ENCODE peak calls at places on chromosome 9, in five cellular contexts. F is astrocyte of the spinal cord, I is upper lobe of right lung, D is retinal pigment epithelial cell, V is PC-9. N is an unnamed sample.
A peak's percentile ranks its signal among the peaks of the same experiment; 100 is the strongest.

GRCh38 chr9:137150485-137151060 is 11.6 kb downstream of the GRIN1 start:
- DNase-seq in F (peak; percentile 29), I (no peak), D (no peak), V (peak; percentile 85), N (peak; percentile 86)

GRCh38 chr9:95003694-95004451 is 277.4 kb downstream of the AOPEP start:
- DNase-seq in F (peak; percentile 76), I (peak; percentile 84), D (no peak), V (peak; percentile 56), N (peak; percentile 69)

GRCh38 chr9:12775373-12775962 is 648 bp downstream of the LURAP1L start:
- DNase-seq in F (peak; percentile 20), I (peak; percentile 66), D (no peak), V (no peak), N (no peak)

GRCh38 chr9:121885345-121885901 is 207.7 kb downstream of the TTLL11 start:
- DNase-seq in F (peak; percentile 91), I (no peak), D (no peak), V (no peak), N (peak; percentile 61)

GRCh38 chr9:83992407-83992806 is 11.8 kb downstream of the RMI1 start:
- DNase-seq in F (no peak), I (no peak), D (no peak), V (no peak), N (peak; percentile 41)

GRCh38 chr9:73810585-73811215 is 659.0 kb downstream of the ANXA1 start:
- DNase-seq in F (peak; percentile 85), I (no peak), D (no peak), V (no peak), N (peak; percentile 89)

GRCh38 chr9:128614728-128615127 is 41.9 kb downstream of the DYNC2I2 start:
- DNase-seq in F (no peak), I (no peak), D (no peak), V (no peak), N (no peak)

GRCh38 chr9:91062281-91062680 is 260.7 kb downstream of the SYK start:
- DNase-seq in F (no peak), I (no peak), D (no peak), V (no peak), N (no peak)

GRCh38 chr9:32854271-32854670 is 70.9 kb downstream of the TMEM215 start:
- DNase-seq in F (no peak), I (no peak), D (no peak), V (no peak), N (no peak)

GRCh38 chr9:135951889-135952663 is 9.1 kb downstream of the UBAC1 start:
- DNase-seq in F (peak; percentile 78), I (no peak), D (peak; percentile 34), V (peak; percentile 74), N (peak; percentile 71)

GRCh38 chr9:91773166-91773565 is 176.9 kb downstream of the ROR2 start:
- DNase-seq in F (no peak), I (no peak), D (no peak), V (no peak), N (peak; percentile 84)

GRCh38 chr9:32348289-32348688 is 36.2 kb upstream of the ACO1 start:
- DNase-seq in F (no peak), I (no peak), D (no peak), V (no peak), N (no peak)

DNA sequence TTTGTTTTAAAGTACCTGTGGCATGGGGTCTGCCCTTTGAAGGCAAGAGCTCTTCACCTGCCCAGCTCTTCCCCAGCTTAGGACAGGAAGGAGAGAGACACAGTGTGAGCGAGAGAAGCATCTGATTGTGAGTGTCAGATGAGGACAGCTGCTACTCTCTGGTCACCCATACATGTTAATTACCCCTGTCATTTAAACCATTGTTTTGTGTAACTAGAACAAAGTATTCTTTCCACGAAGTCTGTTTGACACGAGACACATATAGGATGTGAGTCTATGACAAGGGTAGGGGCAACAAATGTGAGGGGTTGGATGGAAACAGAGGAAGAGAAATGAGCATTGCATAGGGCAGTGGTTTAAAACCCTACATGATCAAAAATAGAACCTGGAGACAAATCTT is 3.0 kb upstream of the CD274 start:
- DNase-seq in F (no peak), I (no peak), D (no peak), V (no peak), N (no peak)
- TF ChIP-seq CTCF in F (no peak), I (no peak), D (no peak), V (no peak), N (no peak)

DNA sequence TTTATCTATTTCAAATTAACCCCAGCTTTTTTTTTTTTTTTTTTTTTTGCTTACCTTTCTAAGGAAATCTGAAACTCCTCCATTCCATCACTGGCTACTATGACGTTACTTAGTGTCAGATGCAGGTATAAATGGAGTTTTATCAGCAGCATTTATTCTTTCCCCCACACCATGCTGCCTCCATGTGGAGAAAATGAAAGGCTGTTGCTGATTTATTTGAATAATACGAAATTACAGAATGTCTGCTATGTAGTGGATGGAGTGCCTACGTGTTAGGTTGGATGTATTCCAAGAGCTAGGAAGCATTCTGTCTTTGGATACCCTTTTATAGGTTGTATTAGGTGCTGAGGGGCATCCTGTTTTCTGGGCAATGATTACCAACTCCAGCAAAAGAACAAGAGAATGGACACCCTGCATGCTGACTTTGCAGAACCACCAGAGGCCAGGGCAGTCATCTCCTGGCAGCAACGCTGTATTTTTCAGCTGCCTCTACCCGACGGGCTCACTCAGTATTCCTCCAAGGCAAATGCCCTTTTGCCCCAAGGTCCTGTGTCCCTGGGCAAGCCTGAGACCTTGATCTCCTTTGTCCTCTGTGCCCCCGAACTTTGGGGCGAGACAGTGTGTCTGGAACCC is 199.5 kb downstream of the ALDH1A1 start:
- DNase-seq in F (peak; percentile 33), I (no peak), D (peak; percentile 35), V (peak; percentile 18), N (peak; percentile 28)
- TF ChIP-seq CTCF in F (peak; percentile 51), I (no peak), D (peak; percentile 68), V (peak; percentile 49), N (peak; percentile 46)

GRCh38 chr9:16602494-16602893 is 268.0 kb downstream of the BNC2 start:
- DNase-seq in F (no peak), I (no peak), D (no peak), V (no peak), N (no peak)

GRCh38 chr9:16598316-16598715 is 272.2 kb downstream of the BNC2 start:
- DNase-seq in F (no peak), I (no peak), D (no peak), V (no peak), N (no peak)

DNA sequence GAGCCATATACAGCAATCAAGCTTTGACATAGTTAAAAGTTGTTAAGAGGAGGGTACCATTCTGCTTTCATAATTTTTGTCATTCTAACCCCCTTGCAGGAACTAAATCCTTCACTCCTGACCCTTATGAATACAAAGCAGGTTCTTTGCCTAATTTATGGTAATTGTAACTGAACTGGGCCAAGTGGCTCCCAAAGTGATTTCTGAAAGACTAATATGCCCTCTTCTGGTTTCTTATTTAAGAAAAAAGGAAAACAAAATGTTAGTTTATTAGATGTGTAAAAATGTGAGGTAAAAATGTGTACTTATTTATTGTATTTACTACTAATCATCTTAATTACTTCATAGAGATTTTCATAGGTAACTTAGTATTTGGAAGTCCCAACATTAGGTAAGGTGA is 268.5 kb downstream of the BNC2 start:
- DNase-seq in F (no peak), I (no peak), D (no peak), V (no peak), N (no peak)
- TF ChIP-seq CTCF in F (no peak), I (no peak), D (no peak), V (no peak), N (no peak)

GRCh38 chr9:69149321-69149807 is 24.7 kb upstream of the TJP2 start:
- DNase-seq in F (peak; percentile 72), I (no peak), D (no peak), V (no peak), N (peak; percentile 76)
- TF ChIP-seq CTCF in F (peak; percentile 58), I (peak; percentile 37), D (peak; percentile 46), V (no peak), N (peak; percentile 58)

GRCh38 chr9:127162046-127162445 is 39.6 kb upstream of the ANGPTL2 start:
- DNase-seq in F (no peak), I (no peak), D (no peak), V (peak; percentile 12), N (peak; percentile 33)
- TF ChIP-seq CTCF in F (no peak), I (no peak), D (no peak), V (no peak), N (no peak)

N was measured in fibroblast of villous mesenchyme.